ENCODE peak calls at places on chromosome 11, in ten cellular contexts. Y, C, R, O, J, V, Z, T, X and E are unnamed samples.

GRCh38 chr11:64492561-64492960 is 98.5 kb upstream of the SLC22A12 start:
- DNase-seq in Y (no peak), C (no peak), R (no peak), O (no peak), J (no peak), V (no peak), Z (peak), T (no peak), X (no peak), E (no peak)

GRCh38 chr11:133833101-133833898 is 12.0 kb downstream of the SPATA19 start:
- DNase-seq in Y (no peak), C (peak), R (peak), O (no peak), J (no peak), V (no peak), Z (no peak), T (no peak), X (no peak), E (no peak)

GRCh38 chr11:20374746-20375305 is 11.3 kb downstream of the HTATIP2 start:
- DNase-seq in Y (no peak), C (no peak), R (no peak), O (no peak), J (no peak), V (no peak), Z (no peak), T (no peak), X (no peak), E (no peak)

GRCh38 chr11:40291304-40292100 is 1168.0 kb downstream of the LRRC4C start:
- DNase-seq in Y (no peak), C (peak), R (no peak), O (no peak), J (no peak), V (no peak), Z (no peak), T (no peak), X (no peak), E (no peak)

GRCh38 chr11:134332189-134332631 is 422 bp downstream of the GLB1L2 start:
- DNase-seq in Y (no peak), C (peak), R (peak), O (peak), J (no peak), V (peak), Z (no peak), T (no peak), X (no peak), E (peak)

GRCh38 chr11:47950396-47950795 is 30.0 kb upstream of the PTPRJ start:
- DNase-seq in Y (no peak), C (peak), R (no peak), O (no peak), J (no peak), V (peak), Z (no peak), T (peak), X (no peak), E (no peak)

GRCh38 chr11:20671856-20672546 is 2.6 kb downstream of the NELL1 start:
- DNase-seq in Y (no peak), C (peak), R (peak), O (no peak), J (peak), V (no peak), Z (no peak), T (no peak), X (peak), E (peak)

GRCh38 chr11:128231845-128232410 is 355.4 kb downstream of the ETS1 start:
- DNase-seq in Y (no peak), C (no peak), R (no peak), O (no peak), J (no peak), V (no peak), Z (no peak), T (no peak), X (no peak), E (no peak)

GRCh38 chr11:44333271-44334218 is 23.6 kb upstream of the ALX4 start:
- DNase-seq in Y (no peak), C (no peak), R (no peak), O (no peak), J (no peak), V (no peak), Z (peak), T (no peak), X (no peak), E (no peak)

GRCh38 chr11:75858613-75859012 is 43.6 kb downstream of the UVRAG start:
- DNase-seq in Y (peak), C (peak), R (no peak), O (no peak), J (no peak), V (no peak), Z (peak), T (no peak), X (no peak), E (no peak)

GRCh38 chr11:65719887-65720236 is 736 bp downstream of the RNASEH2C start:
- DNase-seq in Y (peak), C (peak), R (no peak), O (no peak), J (no peak), V (no peak), Z (peak), T (peak), X (peak), E (no peak)

GRCh38 chr11:43410394-43410793 is 51.7 kb downstream of the TTC17 start:
- DNase-seq in Y (no peak), C (no peak), R (no peak), O (no peak), J (no peak), V (no peak), Z (no peak), T (no peak), X (no peak), E (no peak)

GRCh38 chr11:111944651-111945051 is 7.5 kb downstream of the DIXDC1 start:
- DNase-seq in Y (peak), C (no peak), R (no peak), O (no peak), J (no peak), V (no peak), Z (no peak), T (no peak), X (no peak), E (no peak)

GRCh38 chr11:103881518-103882070 is 154.8 kb upstream of the DDI1 start:
- DNase-seq in Y (no peak), C (no peak), R (no peak), O (no peak), J (no peak), V (no peak), Z (no peak), T (no peak), X (no peak), E (no peak)

GRCh38 chr11:1453611-1454386 is 32.8 kb downstream of the MOB2 start:
- DNase-seq in Y (no peak), C (no peak), R (no peak), O (no peak), J (no peak), V (peak), Z (peak), T (peak), X (peak), E (peak)

GRCh38 chr11:111402411-111402810 is 23.3 kb upstream of the POU2AF1 start:
- DNase-seq in Y (no peak), C (no peak), R (peak), O (no peak), J (no peak), V (no peak), Z (no peak), T (no peak), X (peak), E (peak)

GRCh38 chr11:8068605-8069221 is 12.3 kb upstream of the TUB start:
- DNase-seq in Y (peak), C (peak), R (peak), O (no peak), J (no peak), V (no peak), Z (no peak), T (no peak), X (no peak), E (peak)

GRCh38 chr11:31480930-31481329 is 28.5 kb downstream of the IMMP1L start:
- DNase-seq in Y (no peak), C (peak), R (no peak), O (no peak), J (no peak), V (no peak), Z (no peak), T (no peak), X (no peak), E (no peak)

GRCh38 chr11:72696866-72697428 is 22.7 kb upstream of the PDE2A start:
- DNase-seq in Y (no peak), C (no peak), R (no peak), O (no peak), J (no peak), V (no peak), Z (no peak), T (no peak), X (no peak), E (no peak)

GRCh38 chr11:58046231-58046630 is 15.5 kb downstream of the OR6Q1 start:
- DNase-seq in Y (no peak), C (no peak), R (no peak), O (no peak), J (no peak), V (no peak), Z (no peak), T (no peak), X (no peak), E (no peak)

GRCh38 chr11:57649826-57650738 is at the start of gene YPEL4:
- DNase-seq in Y (peak), C (peak), R (peak), O (no peak), J (peak), V (no peak), Z (no peak), T (peak), X (peak), E (peak)

GRCh38 chr11:9092846-9093778 is 1.7 kb upstream of the SCUBE2 start:
- DNase-seq in Y (no peak), C (peak), R (peak), O (no peak), J (no peak), V (no peak), Z (peak), T (peak), X (peak), E (no peak)

GRCh38 chr11:61947486-61948210 is 2.5 kb upstream of the BEST1 start:
- DNase-seq in Y (peak), C (peak), R (peak), O (peak), J (peak), V (peak), Z (peak), T (peak), X (peak), E (peak)

GRCh38 chr11:123566852-123567251 is 87.6 kb downstream of the SCN3B start:
- DNase-seq in Y (no peak), C (no peak), R (no peak), O (no peak), J (no peak), V (no peak), Z (no peak), T (no peak), X (no peak), E (no peak)

GRCh38 chr11:76152741-76153608 is 53.3 kb downstream of the WNT11 start:
- DNase-seq in Y (no peak), C (no peak), R (no peak), O (no peak), J (no peak), V (no peak), Z (peak), T (peak), X (no peak), E (no peak)